ENCODE peak calls at places on chromosome 1, in seven cellular contexts. One of them, this sample, is unnamed.

GRCh38 chr1:157033357-157033876 is 12.1 kb downstream of the ARHGEF11 start:
- DNase-seq in left ventricle myocardium superior: no peak
- DNase-seq in NCI-H82: no peak
- DNase-seq in amygdala: no peak
- DNase-seq in AG09319: no peak
- DNase-seq in body of pancreas: no peak
- DNase-seq in skeletal muscle cell: no peak
- DNase-seq in this sample: no peak

GRCh38 chr1:198107041-198107440 is 49.8 kb upstream of the NEK7 start:
- DNase-seq in body of pancreas: no peak
- DNase-seq in AG09319: no peak
- DNase-seq in skeletal muscle cell: no peak
- DNase-seq in NCI-H82: no peak
- DNase-seq in amygdala: no peak
- DNase-seq in left ventricle myocardium superior: no peak
- DNase-seq in this sample: no peak

GRCh38 chr1:158071106-158071505 is 77.7 kb downstream of the KIRREL1 start:
- DNase-seq in left ventricle myocardium superior: no peak
- DNase-seq in AG09319: no peak
- DNase-seq in amygdala: no peak
- DNase-seq in NCI-H82: no peak
- DNase-seq in body of pancreas: no peak
- DNase-seq in skeletal muscle cell: peak; percentile 15
- DNase-seq in this sample: no peak

GRCh38 chr1:56911539-56911938 is 54.3 kb downstream of the C8B start:
- DNase-seq in NCI-H82: no peak
- DNase-seq in amygdala: no peak
- DNase-seq in skeletal muscle cell: no peak
- DNase-seq in left ventricle myocardium superior: no peak
- DNase-seq in body of pancreas: no peak
- DNase-seq in AG09319: no peak
- DNase-seq in this sample: no peak

GRCh38 chr1:100463809-100464424 is 74.0 kb upstream of the GPR88 start:
- DNase-seq in AG09319: peak; percentile 46
- DNase-seq in skeletal muscle cell: no peak
- DNase-seq in body of pancreas: peak; percentile 64
- DNase-seq in NCI-H82: peak; percentile 87
- DNase-seq in amygdala: peak; percentile 9
- DNase-seq in left ventricle myocardium superior: peak; percentile 59
- DNase-seq in this sample: peak; percentile 46

GRCh38 chr1:34477632-34478141 is 277.2 kb upstream of the GJB5 start:
- DNase-seq in body of pancreas: no peak
- DNase-seq in AG09319: no peak
- DNase-seq in left ventricle myocardium superior: no peak
- DNase-seq in NCI-H82: no peak
- DNase-seq in amygdala: no peak
- DNase-seq in skeletal muscle cell: no peak
- DNase-seq in this sample: no peak

GRCh38 chr1:192832492-192832891 is 23.7 kb downstream of the RGS2 start:
- DNase-seq in amygdala: no peak
- DNase-seq in AG09319: no peak
- DNase-seq in skeletal muscle cell: no peak
- DNase-seq in NCI-H82: no peak
- DNase-seq in body of pancreas: no peak
- DNase-seq in left ventricle myocardium superior: no peak
- DNase-seq in this sample: no peak

GRCh38 chr1:235888119-235888643 is 21.5 kb upstream of the LYST start:
- DNase-seq in skeletal muscle cell: no peak
- DNase-seq in left ventricle myocardium superior: no peak
- DNase-seq in AG09319: no peak
- DNase-seq in NCI-H82: no peak
- DNase-seq in amygdala: no peak
- DNase-seq in body of pancreas: no peak
- DNase-seq in this sample: no peak

GRCh38 chr1:150558328-150558727 is 9.1 kb downstream of the ADAMTSL4 start:
- DNase-seq in AG09319: no peak
- DNase-seq in body of pancreas: no peak
- DNase-seq in amygdala: no peak
- DNase-seq in skeletal muscle cell: no peak
- DNase-seq in NCI-H82: no peak
- DNase-seq in left ventricle myocardium superior: no peak
- DNase-seq in this sample: no peak

GRCh38 chr1:246214708-246215504 is 292.2 kb downstream of the SMYD3 start:
- DNase-seq in AG09319: peak; percentile 24
- DNase-seq in amygdala: no peak
- DNase-seq in skeletal muscle cell: peak; percentile 87
- DNase-seq in left ventricle myocardium superior: no peak
- DNase-seq in body of pancreas: peak; percentile 17
- DNase-seq in NCI-H82: no peak
- DNase-seq in this sample: peak; percentile 44

GRCh38 chr1:22609291-22609690 is 27.1 kb upstream of the C1QA start:
- DNase-seq in left ventricle myocardium superior: no peak
- DNase-seq in AG09319: no peak
- DNase-seq in body of pancreas: no peak
- DNase-seq in amygdala: no peak
- DNase-seq in NCI-H82: no peak
- DNase-seq in skeletal muscle cell: no peak
- DNase-seq in this sample: no peak

GRCh38 chr1:59952065-59952464 is 25.5 kb upstream of the CYP2J2 start:
- DNase-seq in amygdala: no peak
- DNase-seq in NCI-H82: no peak
- DNase-seq in left ventricle myocardium superior: no peak
- DNase-seq in body of pancreas: no peak
- DNase-seq in skeletal muscle cell: no peak
- DNase-seq in AG09319: no peak
- DNase-seq in this sample: no peak

GRCh38 chr1:98924971-98925370 is 79.7 kb downstream of the PLPPR5 start:
- DNase-seq in left ventricle myocardium superior: no peak
- DNase-seq in skeletal muscle cell: no peak
- DNase-seq in AG09319: no peak
- DNase-seq in amygdala: no peak
- DNase-seq in NCI-H82: peak; percentile 70
- DNase-seq in body of pancreas: no peak
- DNase-seq in this sample: no peak

GRCh38 chr1:43009274-43009673 is 50.6 kb upstream of the SLC2A1 start:
- DNase-seq in skeletal muscle cell: no peak
- DNase-seq in body of pancreas: no peak
- DNase-seq in AG09319: no peak
- DNase-seq in NCI-H82: no peak
- DNase-seq in left ventricle myocardium superior: no peak
- DNase-seq in amygdala: no peak
- DNase-seq in this sample: no peak

GRCh38 chr1:8078176-8078671 is 52.1 kb upstream of the ERRFI1 start:
- DNase-seq in skeletal muscle cell: peak; percentile 74
- DNase-seq in body of pancreas: no peak
- DNase-seq in AG09319: no peak
- DNase-seq in left ventricle myocardium superior: no peak
- DNase-seq in NCI-H82: no peak
- DNase-seq in amygdala: no peak
- DNase-seq in this sample: no peak

GRCh38 chr1:246428542-246429308 is 78.4 kb downstream of the SMYD3 start:
- DNase-seq in AG09319: peak; percentile 30
- DNase-seq in body of pancreas: no peak
- DNase-seq in amygdala: peak; percentile 6
- DNase-seq in NCI-H82: no peak
- DNase-seq in skeletal muscle cell: peak; percentile 67
- DNase-seq in left ventricle myocardium superior: no peak
- DNase-seq in this sample: no peak

GRCh38 chr1:154993572-154994268 is at the start of gene LENEP:
- DNase-seq in amygdala: no peak
- DNase-seq in left ventricle myocardium superior: no peak
- DNase-seq in skeletal muscle cell: no peak
- DNase-seq in AG09319: no peak
- DNase-seq in NCI-H82: no peak
- DNase-seq in body of pancreas: no peak
- DNase-seq in this sample: no peak

GRCh38 chr1:19643113-19643512 is 998 bp upstream of the NBL1 start:
- DNase-seq in left ventricle myocardium superior: no peak
- DNase-seq in amygdala: no peak
- DNase-seq in body of pancreas: no peak
- DNase-seq in AG09319: no peak
- DNase-seq in skeletal muscle cell: no peak
- DNase-seq in NCI-H82: peak; percentile 40
- DNase-seq in this sample: peak; percentile 93

GRCh38 chr1:11341881-11342552 is 69.0 kb downstream of the UBIAD1 start:
- DNase-seq in body of pancreas: no peak
- DNase-seq in left ventricle myocardium superior: no peak
- DNase-seq in amygdala: no peak
- DNase-seq in NCI-H82: peak; percentile 91
- DNase-seq in skeletal muscle cell: peak; percentile 2
- DNase-seq in AG09319: no peak
- DNase-seq in this sample: no peak

GRCh38 chr1:62869217-62869754 is 85.4 kb downstream of the ATG4C start:
- DNase-seq in amygdala: no peak
- DNase-seq in skeletal muscle cell: no peak
- DNase-seq in body of pancreas: no peak
- DNase-seq in AG09319: no peak
- DNase-seq in NCI-H82: no peak
- DNase-seq in left ventricle myocardium superior: no peak
- DNase-seq in this sample: no peak

GRCh38 chr1:202145325-202146140 is 996 bp upstream of the ARL8A start:
- DNase-seq in body of pancreas: no peak
- DNase-seq in skeletal muscle cell: no peak
- DNase-seq in amygdala: no peak
- DNase-seq in AG09319: no peak
- DNase-seq in NCI-H82: no peak
- DNase-seq in left ventricle myocardium superior: no peak
- DNase-seq in this sample: no peak